ENCODE peak calls at places on chromosomes 4 and X, in ten cellular contexts. One of them, this sample, is unnamed.

GRCh38 chrX:9482408-9482807 is 17.6 kb downstream of the TBL1X start:
- DNase-seq in bronchial epithelial cell: peak; percentile 80
- DNase-seq in NCI-H1436 treated with DMSO at 0.1 percent for 48 hours: no peak
- DNase-seq in activated CD4-positive, alpha-beta T cell treated with anti-CD3 and anti-CD28 coated beads, Interleukin-2, amount 10 ng/mL, durations not matched to agents 7 days and 5 days: no peak
- DNase-seq in left lung: no peak
- DNase-seq in GDM1: no peak
- DNase-seq in WTC11: no peak
- DNase-seq in retinal pigment epithelial cell: no peak
- DNase-seq in T47D: no peak
- DNase-seq in activated naive CD4-positive, alpha-beta T cell treated with anti-CD3 and anti-CD28 coated beads, Interleukin-2, amount 50 U/mL, for 72 hours: no peak
- DNase-seq in this sample: no peak

GRCh38 chr4:94995684-94996394 is 238.1 kb downstream of the BMPR1B start:
- DNase-seq in bronchial epithelial cell: peak; percentile 51
- DNase-seq in NCI-H1436 treated with DMSO at 0.1 percent for 48 hours: no peak
- DNase-seq in activated CD4-positive, alpha-beta T cell treated with anti-CD3 and anti-CD28 coated beads, Interleukin-2, amount 10 ng/mL, durations not matched to agents 7 days and 5 days: no peak
- DNase-seq in left lung: no peak
- DNase-seq in GDM1: no peak
- DNase-seq in WTC11: peak; percentile 21
- DNase-seq in retinal pigment epithelial cell: peak; percentile 66
- DNase-seq in T47D: no peak
- DNase-seq in activated naive CD4-positive, alpha-beta T cell treated with anti-CD3 and anti-CD28 coated beads, Interleukin-2, amount 50 U/mL, for 72 hours: no peak
- DNase-seq in this sample: peak; percentile 26

GRCh38 chr4:72505314-72505744 is 63.7 kb downstream of the ADAMTS3 start:
- DNase-seq in bronchial epithelial cell: peak; percentile 53
- DNase-seq in NCI-H1436 treated with DMSO at 0.1 percent for 48 hours: no peak
- DNase-seq in activated CD4-positive, alpha-beta T cell treated with anti-CD3 and anti-CD28 coated beads, Interleukin-2, amount 10 ng/mL, durations not matched to agents 7 days and 5 days: no peak
- DNase-seq in left lung: no peak
- DNase-seq in GDM1: peak; percentile 27
- DNase-seq in WTC11: peak; percentile 27
- DNase-seq in retinal pigment epithelial cell: peak; percentile 34
- DNase-seq in T47D: peak; percentile 2
- DNase-seq in activated naive CD4-positive, alpha-beta T cell treated with anti-CD3 and anti-CD28 coated beads, Interleukin-2, amount 50 U/mL, for 72 hours: no peak
- DNase-seq in this sample: peak; percentile 77

GRCh38 chrX:46333550-46333949 is 211.7 kb downstream of the ZNF674 start:
- DNase-seq in bronchial epithelial cell: peak; percentile 85
- DNase-seq in NCI-H1436 treated with DMSO at 0.1 percent for 48 hours: no peak
- DNase-seq in activated CD4-positive, alpha-beta T cell treated with anti-CD3 and anti-CD28 coated beads, Interleukin-2, amount 10 ng/mL, durations not matched to agents 7 days and 5 days: no peak
- DNase-seq in left lung: no peak
- DNase-seq in GDM1: no peak
- DNase-seq in WTC11: no peak
- DNase-seq in retinal pigment epithelial cell: no peak
- DNase-seq in T47D: no peak
- DNase-seq in activated naive CD4-positive, alpha-beta T cell treated with anti-CD3 and anti-CD28 coated beads, Interleukin-2, amount 50 U/mL, for 72 hours: no peak
- DNase-seq in this sample: no peak

GRCh38 chrX:71533514-71533849 is 578 bp downstream of the OGT start:
- DNase-seq in bronchial epithelial cell: no peak
- DNase-seq in NCI-H1436 treated with DMSO at 0.1 percent for 48 hours: no peak
- DNase-seq in activated CD4-positive, alpha-beta T cell treated with anti-CD3 and anti-CD28 coated beads, Interleukin-2, amount 10 ng/mL, durations not matched to agents 7 days and 5 days: no peak
- DNase-seq in left lung: no peak
- DNase-seq in GDM1: no peak
- DNase-seq in WTC11: no peak
- DNase-seq in retinal pigment epithelial cell: no peak
- DNase-seq in T47D: no peak
- DNase-seq in activated naive CD4-positive, alpha-beta T cell treated with anti-CD3 and anti-CD28 coated beads, Interleukin-2, amount 50 U/mL, for 72 hours: no peak
- DNase-seq in this sample: no peak

GRCh38 chrX:11382935-11383334 is 89.7 kb downstream of the AMELX start:
- DNase-seq in bronchial epithelial cell: no peak
- DNase-seq in NCI-H1436 treated with DMSO at 0.1 percent for 48 hours: no peak
- DNase-seq in activated CD4-positive, alpha-beta T cell treated with anti-CD3 and anti-CD28 coated beads, Interleukin-2, amount 10 ng/mL, durations not matched to agents 7 days and 5 days: no peak
- DNase-seq in left lung: no peak
- DNase-seq in GDM1: no peak
- DNase-seq in WTC11: no peak
- DNase-seq in retinal pigment epithelial cell: no peak
- DNase-seq in T47D: no peak
- DNase-seq in activated naive CD4-positive, alpha-beta T cell treated with anti-CD3 and anti-CD28 coated beads, Interleukin-2, amount 50 U/mL, for 72 hours: no peak
- DNase-seq in this sample: no peak

GRCh38 chrX:793216-793770 is 162.7 kb downstream of the SHOX start:
- DNase-seq in bronchial epithelial cell: no peak
- DNase-seq in NCI-H1436 treated with DMSO at 0.1 percent for 48 hours: no peak
- DNase-seq in activated CD4-positive, alpha-beta T cell treated with anti-CD3 and anti-CD28 coated beads, Interleukin-2, amount 10 ng/mL, durations not matched to agents 7 days and 5 days: no peak
- DNase-seq in left lung: no peak
- DNase-seq in GDM1: no peak
- DNase-seq in WTC11: no peak
- DNase-seq in retinal pigment epithelial cell: no peak
- DNase-seq in T47D: no peak
- DNase-seq in activated naive CD4-positive, alpha-beta T cell treated with anti-CD3 and anti-CD28 coated beads, Interleukin-2, amount 50 U/mL, for 72 hours: no peak
- DNase-seq in this sample: no peak

GRCh38 chr4:99062120-99062519 is 26.5 kb downstream of the ADH5 start:
- DNase-seq in bronchial epithelial cell: no peak
- DNase-seq in NCI-H1436 treated with DMSO at 0.1 percent for 48 hours: no peak
- DNase-seq in activated CD4-positive, alpha-beta T cell treated with anti-CD3 and anti-CD28 coated beads, Interleukin-2, amount 10 ng/mL, durations not matched to agents 7 days and 5 days: no peak
- DNase-seq in left lung: no peak
- DNase-seq in GDM1: no peak
- DNase-seq in WTC11: no peak
- DNase-seq in retinal pigment epithelial cell: no peak
- DNase-seq in T47D: no peak
- DNase-seq in activated naive CD4-positive, alpha-beta T cell treated with anti-CD3 and anti-CD28 coated beads, Interleukin-2, amount 50 U/mL, for 72 hours: no peak
- DNase-seq in this sample: no peak

GRCh38 chr4:139909036-139909435 is 243.4 kb downstream of the MGST2 start:
- DNase-seq in bronchial epithelial cell: no peak
- DNase-seq in NCI-H1436 treated with DMSO at 0.1 percent for 48 hours: no peak
- DNase-seq in activated CD4-positive, alpha-beta T cell treated with anti-CD3 and anti-CD28 coated beads, Interleukin-2, amount 10 ng/mL, durations not matched to agents 7 days and 5 days: no peak
- DNase-seq in left lung: no peak
- DNase-seq in GDM1: no peak
- DNase-seq in WTC11: no peak
- DNase-seq in retinal pigment epithelial cell: no peak
- DNase-seq in T47D: no peak
- DNase-seq in activated naive CD4-positive, alpha-beta T cell treated with anti-CD3 and anti-CD28 coated beads, Interleukin-2, amount 50 U/mL, for 72 hours: no peak
- DNase-seq in this sample: no peak

GRCh38 chrX:115687595-115687994 is 126.6 kb downstream of the PLS3 start:
- DNase-seq in bronchial epithelial cell: no peak
- DNase-seq in NCI-H1436 treated with DMSO at 0.1 percent for 48 hours: no peak
- DNase-seq in activated CD4-positive, alpha-beta T cell treated with anti-CD3 and anti-CD28 coated beads, Interleukin-2, amount 10 ng/mL, durations not matched to agents 7 days and 5 days: no peak
- DNase-seq in left lung: no peak
- DNase-seq in GDM1: no peak
- DNase-seq in WTC11: no peak
- DNase-seq in retinal pigment epithelial cell: no peak
- DNase-seq in T47D: no peak
- DNase-seq in activated naive CD4-positive, alpha-beta T cell treated with anti-CD3 and anti-CD28 coated beads, Interleukin-2, amount 50 U/mL, for 72 hours: no peak
- DNase-seq in this sample: no peak

GRCh38 chr4:112127736-112128322 is 17.4 kb upstream of the FAM241A start:
- DNase-seq in bronchial epithelial cell: peak; percentile 80
- DNase-seq in NCI-H1436 treated with DMSO at 0.1 percent for 48 hours: no peak
- DNase-seq in activated CD4-positive, alpha-beta T cell treated with anti-CD3 and anti-CD28 coated beads, Interleukin-2, amount 10 ng/mL, durations not matched to agents 7 days and 5 days: no peak
- DNase-seq in left lung: no peak
- DNase-seq in GDM1: no peak
- DNase-seq in WTC11: no peak
- DNase-seq in retinal pigment epithelial cell: no peak
- DNase-seq in T47D: no peak
- DNase-seq in activated naive CD4-positive, alpha-beta T cell treated with anti-CD3 and anti-CD28 coated beads, Interleukin-2, amount 50 U/mL, for 72 hours: no peak
- DNase-seq in this sample: no peak

GRCh38 chr4:186781032-186781917 is 57.6 kb upstream of the FAT1 start:
- DNase-seq in bronchial epithelial cell: peak; percentile 94
- DNase-seq in NCI-H1436 treated with DMSO at 0.1 percent for 48 hours: no peak
- DNase-seq in activated CD4-positive, alpha-beta T cell treated with anti-CD3 and anti-CD28 coated beads, Interleukin-2, amount 10 ng/mL, durations not matched to agents 7 days and 5 days: no peak
- DNase-seq in left lung: no peak
- DNase-seq in GDM1: no peak
- DNase-seq in WTC11: no peak
- DNase-seq in retinal pigment epithelial cell: no peak
- DNase-seq in T47D: no peak
- DNase-seq in activated naive CD4-positive, alpha-beta T cell treated with anti-CD3 and anti-CD28 coated beads, Interleukin-2, amount 50 U/mL, for 72 hours: no peak
- DNase-seq in this sample: peak; percentile 14

GRCh38 chrX:149152941-149153340 is 352.2 kb downstream of the IDS start:
- DNase-seq in bronchial epithelial cell: peak; percentile 48
- DNase-seq in NCI-H1436 treated with DMSO at 0.1 percent for 48 hours: no peak
- DNase-seq in activated CD4-positive, alpha-beta T cell treated with anti-CD3 and anti-CD28 coated beads, Interleukin-2, amount 10 ng/mL, durations not matched to agents 7 days and 5 days: no peak
- DNase-seq in left lung: no peak
- DNase-seq in GDM1: no peak
- DNase-seq in WTC11: no peak
- DNase-seq in retinal pigment epithelial cell: no peak
- DNase-seq in T47D: no peak
- DNase-seq in activated naive CD4-positive, alpha-beta T cell treated with anti-CD3 and anti-CD28 coated beads, Interleukin-2, amount 50 U/mL, for 72 hours: no peak
- DNase-seq in this sample: no peak

GRCh38 chrX:140507982-140508305 is 3.1 kb upstream of the SOX3 start:
- DNase-seq in bronchial epithelial cell: peak; percentile 5
- DNase-seq in NCI-H1436 treated with DMSO at 0.1 percent for 48 hours: no peak
- DNase-seq in activated CD4-positive, alpha-beta T cell treated with anti-CD3 and anti-CD28 coated beads, Interleukin-2, amount 10 ng/mL, durations not matched to agents 7 days and 5 days: no peak
- DNase-seq in left lung: no peak
- DNase-seq in GDM1: no peak
- DNase-seq in WTC11: peak; percentile 81
- DNase-seq in retinal pigment epithelial cell: no peak
- DNase-seq in T47D: peak; percentile 21
- DNase-seq in activated naive CD4-positive, alpha-beta T cell treated with anti-CD3 and anti-CD28 coated beads, Interleukin-2, amount 50 U/mL, for 72 hours: no peak
- DNase-seq in this sample: no peak

GRCh38 chr4:7030856-7031255 is 12.3 kb upstream of the TADA2B start:
- DNase-seq in bronchial epithelial cell: no peak
- DNase-seq in NCI-H1436 treated with DMSO at 0.1 percent for 48 hours: no peak
- DNase-seq in activated CD4-positive, alpha-beta T cell treated with anti-CD3 and anti-CD28 coated beads, Interleukin-2, amount 10 ng/mL, durations not matched to agents 7 days and 5 days: no peak
- DNase-seq in left lung: no peak
- DNase-seq in GDM1: no peak
- DNase-seq in WTC11: no peak
- DNase-seq in retinal pigment epithelial cell: no peak
- DNase-seq in T47D: no peak
- DNase-seq in activated naive CD4-positive, alpha-beta T cell treated with anti-CD3 and anti-CD28 coated beads, Interleukin-2, amount 50 U/mL, for 72 hours: no peak
- DNase-seq in this sample: no peak

GRCh38 chr4:19024047-19024446 is 1002.5 kb upstream of the LCORL start:
- DNase-seq in bronchial epithelial cell: no peak
- DNase-seq in NCI-H1436 treated with DMSO at 0.1 percent for 48 hours: no peak
- DNase-seq in activated CD4-positive, alpha-beta T cell treated with anti-CD3 and anti-CD28 coated beads, Interleukin-2, amount 10 ng/mL, durations not matched to agents 7 days and 5 days: no peak
- DNase-seq in left lung: no peak
- DNase-seq in GDM1: no peak
- DNase-seq in WTC11: no peak
- DNase-seq in retinal pigment epithelial cell: no peak
- DNase-seq in T47D: no peak
- DNase-seq in activated naive CD4-positive, alpha-beta T cell treated with anti-CD3 and anti-CD28 coated beads, Interleukin-2, amount 50 U/mL, for 72 hours: no peak
- DNase-seq in this sample: no peak

GRCh38 chrX:4570141-4570540 is 856.7 kb upstream of the PRKX start:
- DNase-seq in bronchial epithelial cell: peak; percentile 40
- DNase-seq in NCI-H1436 treated with DMSO at 0.1 percent for 48 hours: no peak
- DNase-seq in activated CD4-positive, alpha-beta T cell treated with anti-CD3 and anti-CD28 coated beads, Interleukin-2, amount 10 ng/mL, durations not matched to agents 7 days and 5 days: no peak
- DNase-seq in left lung: no peak
- DNase-seq in GDM1: no peak
- DNase-seq in WTC11: no peak
- DNase-seq in retinal pigment epithelial cell: no peak
- DNase-seq in T47D: no peak
- DNase-seq in activated naive CD4-positive, alpha-beta T cell treated with anti-CD3 and anti-CD28 coated beads, Interleukin-2, amount 50 U/mL, for 72 hours: no peak
- DNase-seq in this sample: no peak

GRCh38 chr4:189615217-189615663 is 325.4 kb upstream of the FRG1 start:
- DNase-seq in bronchial epithelial cell: no peak
- DNase-seq in NCI-H1436 treated with DMSO at 0.1 percent for 48 hours: no peak
- DNase-seq in activated CD4-positive, alpha-beta T cell treated with anti-CD3 and anti-CD28 coated beads, Interleukin-2, amount 10 ng/mL, durations not matched to agents 7 days and 5 days: no peak
- DNase-seq in left lung: peak; percentile 73
- DNase-seq in GDM1: no peak
- DNase-seq in WTC11: no peak
- DNase-seq in retinal pigment epithelial cell: no peak
- DNase-seq in T47D: no peak
- DNase-seq in activated naive CD4-positive, alpha-beta T cell treated with anti-CD3 and anti-CD28 coated beads, Interleukin-2, amount 50 U/mL, for 72 hours: no peak
- DNase-seq in this sample: no peak

GRCh38 chr4:82785248-82786003 is 13.2 kb downstream of the SCD5 start:
- DNase-seq in bronchial epithelial cell: peak; percentile 96
- DNase-seq in NCI-H1436 treated with DMSO at 0.1 percent for 48 hours: no peak
- DNase-seq in activated CD4-positive, alpha-beta T cell treated with anti-CD3 and anti-CD28 coated beads, Interleukin-2, amount 10 ng/mL, durations not matched to agents 7 days and 5 days: no peak
- DNase-seq in left lung: no peak
- DNase-seq in GDM1: no peak
- DNase-seq in WTC11: no peak
- DNase-seq in retinal pigment epithelial cell: no peak
- DNase-seq in T47D: no peak
- DNase-seq in activated naive CD4-positive, alpha-beta T cell treated with anti-CD3 and anti-CD28 coated beads, Interleukin-2, amount 50 U/mL, for 72 hours: no peak
- DNase-seq in this sample: peak; percentile 16

GRCh38 chr4:21952549-21952948 is 4.0 kb upstream of the KCNIP4 start:
- DNase-seq in bronchial epithelial cell: no peak
- DNase-seq in NCI-H1436 treated with DMSO at 0.1 percent for 48 hours: no peak
- DNase-seq in activated CD4-positive, alpha-beta T cell treated with anti-CD3 and anti-CD28 coated beads, Interleukin-2, amount 10 ng/mL, durations not matched to agents 7 days and 5 days: no peak
- DNase-seq in left lung: no peak
- DNase-seq in GDM1: no peak
- DNase-seq in WTC11: no peak
- DNase-seq in retinal pigment epithelial cell: no peak
- DNase-seq in T47D: no peak
- DNase-seq in activated naive CD4-positive, alpha-beta T cell treated with anti-CD3 and anti-CD28 coated beads, Interleukin-2, amount 50 U/mL, for 72 hours: no peak
- DNase-seq in this sample: peak; percentile 48

GRCh38 chr4:98110214-98110613 is 33.1 kb downstream of the STPG2 start:
- DNase-seq in bronchial epithelial cell: no peak
- DNase-seq in NCI-H1436 treated with DMSO at 0.1 percent for 48 hours: no peak
- DNase-seq in activated CD4-positive, alpha-beta T cell treated with anti-CD3 and anti-CD28 coated beads, Interleukin-2, amount 10 ng/mL, durations not matched to agents 7 days and 5 days: no peak
- DNase-seq in left lung: no peak
- DNase-seq in GDM1: no peak
- DNase-seq in WTC11: no peak
- DNase-seq in retinal pigment epithelial cell: no peak
- DNase-seq in T47D: no peak
- DNase-seq in activated naive CD4-positive, alpha-beta T cell treated with anti-CD3 and anti-CD28 coated beads, Interleukin-2, amount 50 U/mL, for 72 hours: no peak
- DNase-seq in this sample: no peak

GRCh38 chr4:76984127-76984526 is 34.6 kb downstream of the SEPTIN11 start:
- DNase-seq in bronchial epithelial cell: peak; percentile 24
- DNase-seq in NCI-H1436 treated with DMSO at 0.1 percent for 48 hours: no peak
- DNase-seq in activated CD4-positive, alpha-beta T cell treated with anti-CD3 and anti-CD28 coated beads, Interleukin-2, amount 10 ng/mL, durations not matched to agents 7 days and 5 days: no peak
- DNase-seq in left lung: no peak
- DNase-seq in GDM1: no peak
- DNase-seq in WTC11: no peak
- DNase-seq in retinal pigment epithelial cell: no peak
- DNase-seq in T47D: no peak
- DNase-seq in activated naive CD4-positive, alpha-beta T cell treated with anti-CD3 and anti-CD28 coated beads, Interleukin-2, amount 50 U/mL, for 72 hours: no peak
- DNase-seq in this sample: peak; percentile 82

This sample was measured in OCI-M1.